ENCODE peak calls at places on chromosomes 4 and X, in four cellular contexts. A, I, N and B are unnamed samples.

GRCh38 chr4:88865466-88865865 is 167.8 kb upstream of the NAP1L5 start:
- DNase-seq in N (no peak), I (no peak), A (no peak), B (no peak)

GRCh38 chrX:65034641-65035450 is 58.6 kb upstream of the ZC4H2 start:
- DNase-seq in A (peak), I (peak), N (peak), B (no peak)

GRCh38 chrX:40082447-40083119 is 15.2 kb downstream of the BCOR start:
- DNase-seq in N (no peak), A (no peak), I (no peak), B (no peak)

GRCh38 chr4:186144596-186145569 is 40.4 kb downstream of the FAM149A start:
- DNase-seq in N (peak), I (peak), A (peak), B (no peak)

GRCh38 chr4:182809417-182810102 is 107.6 kb downstream of the DCTD start:
- DNase-seq in A (no peak), N (no peak), I (no peak), B (no peak)

GRCh38 chrX:2828404-2829065 is at the start of gene GYG2:
- DNase-seq in N (no peak), A (peak), I (peak), B (no peak)

GRCh38 chr4:4618846-4619245 is 77.0 kb upstream of the STX18 start:
- DNase-seq in N (no peak), I (no peak), A (peak), B (no peak)

GRCh38 chr4:68732653-68733466 is 62.4 kb upstream of the UGT2B15 start:
- DNase-seq in N (no peak), I (no peak), A (no peak), B (no peak)

GRCh38 chr4:150315175-150315574 is 236.9 kb downstream of the DCLK2 start:
- DNase-seq in I (no peak), N (no peak), A (no peak), B (no peak)

GRCh38 chr4:176919631-176920030 is 126.9 kb upstream of the VEGFC start:
- DNase-seq in A (no peak), N (no peak), I (no peak), B (no peak)

GRCh38 chr4:71616168-71616811 is 167.6 kb downstream of the GC start:
- DNase-seq in N (no peak), A (no peak), I (no peak), B (no peak)

GRCh38 chr4:125735107-125735506 is 420.4 kb downstream of the FAT4 start:
- DNase-seq in A (peak), I (no peak), N (no peak), B (no peak)

GRCh38 chr4:11634283-11634682 is 205.6 kb upstream of the HS3ST1 start:
- DNase-seq in N (no peak), I (no peak), A (no peak), B (no peak)

GRCh38 chrX:129478516-129478915 is 44.8 kb downstream of the SMARCA1 start:
- DNase-seq in A (peak), I (no peak), N (no peak), B (no peak)

GRCh38 chr4:165787516-165788274 is 85.3 kb upstream of the TLL1 start:
- DNase-seq in I (no peak), A (no peak), N (no peak), B (no peak)

GRCh38 chr4:25144870-25145481 is 15.3 kb downstream of the SEPSECS start:
- DNase-seq in A (no peak), I (no peak), N (no peak), B (no peak)

GRCh38 chr4:101031971-101032370 is 315.4 kb downstream of the PPP3CA start:
- DNase-seq in A (no peak), N (no peak), I (no peak), B (no peak)

GRCh38 chrX:132470179-132470578 is 18.7 kb downstream of the MBNL3 start:
- DNase-seq in I (no peak), N (no peak), A (no peak), B (no peak)

GRCh38 chrX:150476183-150476699 is 92.2 kb upstream of the MTM1 start:
- DNase-seq in N (no peak), A (peak), I (no peak), B (no peak)

GRCh38 chrX:56788717-56789122 is 59.7 kb downstream of the NBDY start:
- DNase-seq in N (peak), A (no peak), I (no peak), B (no peak)

GRCh38 chrX:11998944-11999343 is 139.3 kb upstream of the FRMPD4 start:
- DNase-seq in N (no peak), I (no peak), A (no peak), B (no peak)

GRCh38 chrX:2863646-2864045 is 34.9 kb downstream of the GYG2 start:
- DNase-seq in N (no peak), I (no peak), A (no peak), B (no peak)

GRCh38 chrX:18119856-18120255 is 100.8 kb downstream of the BEND2 start:
- DNase-seq in N (no peak), I (no peak), A (no peak), B (no peak)

GRCh38 chrX:70132877-70133302 is 357 bp upstream of the IGBP1 start:
- DNase-seq in N (no peak), A (no peak), I (no peak), B (no peak)

GRCh38 chrX:145821291-145821897 is 3.8 kb downstream of the SLITRK2 start:
- DNase-seq in N (no peak), I (peak), A (no peak), B (no peak)

GRCh38 chr4:14695411-14695810 is 306.9 kb upstream of the CPEB2 start:
- DNase-seq in N (no peak), A (no peak), I (no peak), B (no peak)

GRCh38 chr4:182922551-182923284 is 5.5 kb upstream of the DCTD start:
- DNase-seq in A (no peak), I (no peak), N (no peak), B (no peak)

GRCh38 chrX:13685126-13685763 is 3.7 kb upstream of the RAB9A start:
- DNase-seq in N (no peak), I (no peak), A (no peak), B (no peak)

GRCh38 chr4:113335771-113336170 is 286.3 kb downstream of the ANK2 start:
- DNase-seq in A (no peak), N (no peak), I (no peak), B (no peak)

GRCh38 chr4:58192217-58192616 is 1082.0 kb upstream of the IGFBP7 start:
- DNase-seq in A (no peak), I (no peak), N (no peak), B (no peak)

GRCh38 chr4:169841776-169842175 is 84.0 kb upstream of the HPF1 start:
- DNase-seq in N (no peak), I (no peak), A (no peak), B (no peak)

GRCh38 chr4:145480257-145480656 is 1.4 kb upstream of the SMAD1 start:
- DNase-seq in I (no peak), N (no peak), A (no peak), B (no peak)

GRCh38 chr4:110624904-110625494 is 2.1 kb upstream of the PITX2 start:
- DNase-seq in A (no peak), N (no peak), I (no peak), B (no peak)
- TF ChIP-seq CTCF in A (no peak), N (no peak), I (no peak), B (no peak)

DNA sequence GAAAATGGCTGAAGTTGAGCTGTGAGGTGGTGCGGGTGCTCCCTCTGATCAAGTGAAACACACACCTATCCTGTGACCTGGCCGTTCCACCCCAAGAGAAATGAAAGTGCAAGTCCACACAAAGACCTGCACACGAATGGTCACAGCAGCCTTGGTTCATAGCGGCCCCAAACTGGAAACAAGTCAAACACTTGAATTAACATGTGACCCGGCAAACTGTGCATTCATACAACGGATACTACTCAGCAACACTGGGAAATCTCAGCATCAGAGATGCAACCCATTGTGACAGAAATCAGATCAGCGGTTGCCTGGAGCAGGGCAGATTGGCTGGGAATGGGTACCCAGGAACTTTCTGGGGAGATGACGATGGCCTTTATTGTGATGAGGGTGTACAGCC is 7.6 kb downstream of the G6PD start:
- DNase-seq in A (no peak), I (no peak), N (no peak), B (no peak)
- TF ChIP-seq CTCF in A (no peak), I (no peak), N (no peak), B (no peak)

DNA sequence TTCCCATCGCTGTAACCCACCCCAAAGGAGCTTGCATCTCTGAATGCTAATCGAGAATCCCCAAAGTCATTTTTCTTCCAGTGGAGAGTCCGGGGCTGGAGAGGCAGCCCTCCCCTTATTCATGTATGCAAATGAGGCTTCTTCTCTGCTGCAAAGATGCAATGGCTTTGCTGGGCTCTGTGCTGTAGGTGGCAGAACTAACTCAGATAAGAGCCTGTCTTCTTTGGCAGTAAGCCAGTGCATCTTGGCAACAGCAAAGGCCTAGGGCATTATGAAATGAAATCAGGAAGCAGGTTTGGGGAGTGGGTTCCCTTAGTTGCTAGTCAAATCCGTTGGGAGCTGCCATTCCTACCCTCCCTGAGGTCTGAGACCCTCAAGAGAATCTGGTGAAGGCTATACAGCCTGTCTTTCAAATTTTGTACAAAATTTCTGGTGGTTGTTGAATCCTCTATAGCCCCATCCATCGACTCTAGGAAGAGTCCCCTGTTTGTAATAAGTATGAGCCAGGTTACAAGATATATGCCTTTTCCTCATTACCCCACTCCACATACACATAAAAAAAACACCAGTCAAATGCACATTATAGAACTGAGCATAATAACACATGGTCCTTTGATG is 290.6 kb upstream of the TAPT1 start:
- DNase-seq in I (no peak), A (peak), N (no peak), B (no peak)
- TF ChIP-seq CTCF in I (peak), A (peak), N (no peak), B (peak)

GRCh38 chrX:19121898-19122640 is at the start of gene ADGRG2:
- DNase-seq in N (no peak), A (no peak), I (peak), B (no peak)
- TF ChIP-seq CTCF in N (no peak), A (no peak), I (no peak), B (no peak)

GRCh38 chr4:46388860-46389259 is 1.1 kb downstream of the GABRA2 start:
- DNase-seq in I (no peak), N (no peak), A (no peak), B (no peak)

GRCh38 chr4:46387956-46388355 is 2.0 kb downstream of the GABRA2 start:
- DNase-seq in I (no peak), N (no peak), A (no peak), B (no peak)

GRCh38 chr4:46386570-46386969 is 3.4 kb downstream of the GABRA2 start:
- DNase-seq in A (no peak), N (no peak), I (no peak), B (no peak)

GRCh38 chr4:46390353-46391058 is 578 bp upstream of the GABRA2 start:
- DNase-seq in I (no peak), A (no peak), N (no peak), B (no peak)

DNA sequence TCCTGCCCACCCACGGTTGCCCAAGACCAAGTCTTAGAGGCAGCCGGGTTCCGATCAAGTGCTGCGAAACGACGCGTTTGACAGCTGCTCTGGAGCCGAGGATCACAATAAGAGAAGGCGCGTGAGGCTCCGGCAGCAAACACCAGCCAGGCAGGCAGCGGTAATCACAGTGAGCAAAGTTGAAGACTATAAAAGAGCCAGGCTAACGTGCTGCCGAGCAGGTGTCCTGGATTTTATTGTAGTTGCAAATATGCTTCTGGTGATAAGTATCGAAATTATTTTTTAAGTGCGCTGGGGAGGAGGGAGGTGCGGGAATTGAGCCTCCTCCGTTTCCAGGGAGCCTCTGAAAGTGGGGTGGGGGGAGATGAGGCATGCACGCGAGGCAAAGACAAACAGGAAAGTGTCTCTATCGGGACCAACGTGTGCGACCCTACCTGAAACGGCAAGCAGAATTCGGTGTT is 597 bp downstream of the GABRA2 start:
- DNase-seq in N (no peak), A (no peak), I (peak), B (no peak)
- TF ChIP-seq CTCF in N (no peak), A (no peak), I (no peak), B (no peak)

DNA sequence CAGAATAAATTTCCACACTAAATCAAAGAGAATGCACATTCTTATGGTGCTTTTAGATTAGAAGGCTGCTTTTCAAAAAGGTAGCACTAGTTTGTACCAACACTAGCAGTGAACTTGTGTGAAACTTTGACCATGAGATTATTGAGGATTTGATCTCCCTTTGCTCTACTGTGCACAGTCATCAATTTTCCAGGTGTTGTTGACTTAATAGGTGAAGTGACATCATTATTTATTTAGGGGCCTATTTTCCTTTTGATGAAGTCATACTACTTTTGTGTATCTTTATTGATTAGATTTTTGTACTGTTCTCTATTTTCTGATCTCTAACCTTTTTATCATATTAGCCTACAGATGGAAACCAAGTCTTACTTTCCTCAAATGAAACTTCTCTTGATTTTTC is 507.9 kb upstream of the LCORL start:
- DNase-seq in A (no peak), I (no peak), N (no peak), B (no peak)
- TF ChIP-seq CTCF in A (no peak), I (no peak), N (no peak), B (no peak)

GRCh38 chr4:82217986-82218715 is 155.6 kb downstream of the HNRNPD start:
- DNase-seq in I (no peak), N (no peak), A (no peak), B (no peak)
- TF ChIP-seq CTCF in I (peak), N (no peak), A (peak), B (no peak)

DNA sequence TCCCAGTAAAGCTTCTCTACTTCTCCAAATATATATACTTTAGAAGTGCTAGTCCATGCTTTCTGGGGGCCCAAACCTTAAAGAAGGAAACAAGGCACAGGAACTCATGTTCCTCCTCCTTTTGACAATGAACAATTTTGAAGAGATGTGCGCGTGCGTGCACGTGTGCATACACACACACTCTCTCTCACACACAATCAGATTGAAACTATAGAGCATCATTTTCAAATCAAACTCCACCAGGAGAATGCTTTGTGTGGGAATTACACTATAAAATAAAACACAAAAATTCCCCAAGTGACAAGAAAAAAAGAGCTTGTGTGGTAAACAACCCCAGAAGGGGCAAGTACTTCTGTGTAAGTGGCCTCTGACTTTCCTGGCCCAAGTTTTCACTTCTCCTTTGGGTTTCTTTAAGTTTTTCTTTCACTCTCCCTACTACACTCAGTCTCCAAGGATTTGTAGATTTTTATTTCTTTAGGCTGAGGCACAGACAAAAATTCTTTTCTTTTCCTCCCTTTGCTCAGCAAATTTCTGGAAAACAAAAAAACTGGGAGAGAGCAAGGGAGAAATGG is 46.6 kb upstream of the SHISA3 start:
- DNase-seq in I (no peak), N (no peak), A (no peak), B (no peak)
- TF ChIP-seq CTCF in I (no peak), N (no peak), A (no peak), B (no peak)

DNA sequence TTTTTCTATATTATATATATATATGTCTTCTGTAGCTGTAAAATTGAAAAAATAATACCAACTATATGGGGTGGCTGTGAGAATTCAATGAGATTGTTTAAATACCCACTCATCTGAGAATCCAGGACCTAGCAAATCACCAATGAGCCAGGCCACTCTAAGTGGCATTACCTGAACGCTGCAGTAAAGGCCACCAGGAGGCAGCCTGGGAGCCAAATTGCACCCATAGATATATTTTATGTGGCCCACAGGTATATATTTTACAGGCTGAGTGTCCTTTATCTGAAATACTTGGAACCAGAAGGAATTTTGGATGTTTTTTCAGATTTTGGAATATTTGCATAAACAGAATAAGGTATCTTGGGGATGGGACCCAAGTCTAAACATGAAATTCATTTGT is 58.2 kb upstream of the C4orf50 start:
- DNase-seq in I (no peak), N (no peak), A (no peak), B (no peak)
- TF ChIP-seq CTCF in I (peak), N (no peak), A (no peak), B (no peak)